ENCODE peak calls at places on chromosome 17, in four cellular contexts. V is stimulated activated CD4-positive, alpha-beta T cell treated with anti-CD3 and anti-CD28 coated beads, TNF-alpha, amount 100 ng/mL, for 48 hours; G is islet precursor cell; H is activated CD4-positive, alpha-beta T cell treated with anti-CD3 and anti-CD28 coated beads for 48 hours. B is an unnamed sample.
A peak's percentile ranks its signal among the peaks of the same experiment; 100 is the strongest.

GRCh38 chr17:82729479-82730260 is 5.7 kb upstream of the FN3K start:
- DNase-seq in H (no peak), V (no peak), G (no peak), B (no peak)

GRCh38 chr17:40020146-40020545 is 4.9 kb downstream of the CSF3 start:
- DNase-seq in H (no peak), G (no peak), V (no peak), B (no peak)

GRCh38 chr17:73283841-73284282 is 22.2 kb upstream of the CPSF4L start:
- DNase-seq in G (peak; percentile 98), V (no peak), H (no peak), B (no peak)

GRCh38 chr17:30805944-30806456 is 18.5 kb downstream of the CRLF3 start:
- DNase-seq in H (no peak), G (no peak), V (no peak), B (no peak)

GRCh38 chr17:18963126-18964017 is 11.4 kb downstream of the SLC5A10 start:
- DNase-seq in V (no peak), G (no peak), H (peak; percentile 35), B (no peak)

GRCh38 chr17:41648411-41649195 is 24.2 kb upstream of the KRT17 start:
- DNase-seq in H (peak; percentile 90), V (peak; percentile 59), G (peak; percentile 95), B (peak; percentile 78)

GRCh38 chr17:32152130-32152529 is 9.8 kb downstream of the RHOT1 start:
- DNase-seq in H (no peak), G (no peak), V (no peak), B (no peak)

GRCh38 chr17:77734371-77735050 is 224.0 kb upstream of the TNRC6C start:
- DNase-seq in V (no peak), H (no peak), G (peak; percentile 90), B (peak; percentile 4)

GRCh38 chr17:40558300-40558584 is 7.0 kb downstream of the CCR7 start:
- DNase-seq in G (no peak), V (no peak), H (no peak), B (no peak)

GRCh38 chr17:12536472-12536871 is 129.2 kb upstream of the MYOCD start:
- DNase-seq in G (no peak), H (no peak), V (no peak), B (no peak)

GRCh38 chr17:43212641-43213490 is 1.2 kb downstream of the TMEM106A start:
- DNase-seq in V (no peak), G (no peak), H (peak; percentile 6), B (no peak)

GRCh38 chr17:17141860-17142552 is 64.1 kb downstream of the PLD6 start:
- DNase-seq in H (peak; percentile 67), G (peak; percentile 79), V (peak; percentile 21), B (peak; percentile 50)

GRCh38 chr17:39669897-39670735 is 1.9 kb downstream of the PNMT start:
- DNase-seq in V (no peak), G (no peak), H (no peak), B (no peak)

GRCh38 chr17:4678448-4679026 is 25.4 kb downstream of the PELP1 start:
- DNase-seq in H (peak; percentile 67), V (peak; percentile 35), G (peak; percentile 98), B (peak; percentile 64)

GRCh38 chr17:73591278-73592078 is 52.8 kb downstream of the SDK2 start:
- DNase-seq in G (no peak), H (peak; percentile 19), V (no peak), B (no peak)

GRCh38 chr17:3963214-3964201 is 729 bp downstream of the ATP2A3 start:
- DNase-seq in V (no peak), H (peak; percentile 63), G (no peak), B (no peak)

GRCh38 chr17:76405967-76406647 is 21.7 kb downstream of the SPHK1 start:
- DNase-seq in G (peak; percentile 45), H (no peak), V (no peak), B (no peak)

GRCh38 chr17:11144358-11145233 is 96.4 kb upstream of the SHISA6 start:
- DNase-seq in V (no peak), H (peak; percentile 13), G (peak; percentile 83), B (no peak)